ENCODE peak calls at places on chromosome 12, in four cellular contexts. W, J, T and A are unnamed samples.

GRCh38 chr12:49198431-49199155 is 9.7 kb upstream of the TUBA1A start:
- DNase-seq in T (peak), W (no peak), J (no peak), A (peak)

GRCh38 chr12:105480162-105480561 is 149.7 kb downstream of the C12orf75 start:
- DNase-seq in J (no peak), T (peak), W (no peak), A (no peak)

GRCh38 chr12:93237235-93237915 is 140.3 kb upstream of the NUDT4 start:
- DNase-seq in J (no peak), W (peak), T (peak), A (no peak)

GRCh38 chr12:109497675-109498074 is 20.2 kb downstream of the UBE3B start:
- DNase-seq in J (no peak), T (peak), W (no peak), A (no peak)

GRCh38 chr12:19744760-19745218 is 305.5 kb downstream of the AEBP2 start:
- DNase-seq in J (no peak), W (no peak), T (peak), A (no peak)

GRCh38 chr12:111359231-111359913 is 9.5 kb downstream of the PHETA1 start:
- DNase-seq in W (no peak), T (peak), J (no peak), A (no peak)

GRCh38 chr12:76080017-76080728 is 4.3 kb downstream of the NAP1L1 start:
- DNase-seq in J (no peak), T (no peak), W (no peak), A (no peak)

GRCh38 chr12:53208877-53209463 is 1.9 kb upstream of the ITGB7 start:
- DNase-seq in W (no peak), T (no peak), J (peak), A (no peak)

GRCh38 chr12:64186789-64187188 is 35.3 kb downstream of the KICS2 start:
- DNase-seq in J (no peak), T (peak), W (no peak), A (no peak)

GRCh38 chr12:22709292-22709691 is 84.3 kb downstream of the ETNK1 start:
- DNase-seq in T (no peak), J (peak), W (no peak), A (no peak)

GRCh38 chr12:14283489-14284144 is 81.9 kb upstream of the ATF7IP start:
- DNase-seq in W (no peak), T (no peak), J (peak), A (no peak)

GRCh38 chr12:3753549-3754284 is 808 bp upstream of the CRACR2A start:
- DNase-seq in J (no peak), W (no peak), T (peak), A (no peak)

GRCh38 chr12:95999484-95999883 is 3.3 kb upstream of the HAL start:
- DNase-seq in J (no peak), T (no peak), W (no peak), A (no peak)

GRCh38 chr12:58509116-58509885 is 411.0 kb downstream of the LRIG3 start:
- DNase-seq in J (no peak), W (no peak), T (peak), A (no peak)

GRCh38 chr12:75409833-75410232 is 18.9 kb downstream of the GLIPR1L2 start:
- DNase-seq in J (no peak), W (no peak), T (no peak), A (no peak)

GRCh38 chr12:109287811-109288469 is 21.1 kb downstream of the FOXN4 start:
- DNase-seq in T (no peak), W (no peak), J (no peak), A (no peak)

GRCh38 chr12:109591041-109591440 is 17.4 kb downstream of the MVK start:
- DNase-seq in W (no peak), T (no peak), J (no peak), A (no peak)

GRCh38 chr12:52027085-52027843 is 20.5 kb downstream of the TAMALIN start:
- DNase-seq in J (no peak), W (no peak), T (no peak), A (no peak)

GRCh38 chr12:6779667-6780459 is 7.5 kb downstream of the LAG3 start:
- DNase-seq in J (no peak), W (no peak), T (no peak), A (no peak)

GRCh38 chr12:48390026-48390425 is 39.3 kb upstream of the ZNF641 start:
- DNase-seq in J (no peak), W (no peak), T (no peak), A (no peak)

GRCh38 chr12:119375170-119375569 is 40.6 kb downstream of the CCDC60 start:
- DNase-seq in W (no peak), J (no peak), T (no peak), A (no peak)

GRCh38 chr12:125461831-125462230 is 396.6 kb downstream of the AACS start:
- DNase-seq in J (no peak), T (no peak), W (no peak), A (no peak)

GRCh38 chr12:93273834-93274705 is 103.7 kb upstream of the NUDT4 start:
- DNase-seq in W (no peak), J (no peak), T (no peak), A (no peak)

GRCh38 chr12:112824166-112824565 is 32.6 kb downstream of the RPH3A start:
- DNase-seq in J (no peak), T (no peak), W (no peak), A (no peak)

GRCh38 chr12:54299515-54300266 is 1.1 kb downstream of the NFE2 start:
- DNase-seq in W (no peak), J (no peak), T (peak), A (no peak)

GRCh38 chr12:13258717-13259119 is 62.2 kb downstream of the EMP1 start:
- DNase-seq in T (no peak), J (no peak), W (no peak), A (no peak)

GRCh38 chr12:18146375-18146774 is 56.4 kb upstream of the RERGL start:
- DNase-seq in T (no peak), J (no peak), W (no peak), A (no peak)

GRCh38 chr12:121209629-121210572 is at the start of gene P2RX4:
- DNase-seq in W (peak), T (peak), J (peak), A (no peak)
- TF ChIP-seq CTCF in W (no peak), T (peak), J (peak), A (peak)

DNA sequence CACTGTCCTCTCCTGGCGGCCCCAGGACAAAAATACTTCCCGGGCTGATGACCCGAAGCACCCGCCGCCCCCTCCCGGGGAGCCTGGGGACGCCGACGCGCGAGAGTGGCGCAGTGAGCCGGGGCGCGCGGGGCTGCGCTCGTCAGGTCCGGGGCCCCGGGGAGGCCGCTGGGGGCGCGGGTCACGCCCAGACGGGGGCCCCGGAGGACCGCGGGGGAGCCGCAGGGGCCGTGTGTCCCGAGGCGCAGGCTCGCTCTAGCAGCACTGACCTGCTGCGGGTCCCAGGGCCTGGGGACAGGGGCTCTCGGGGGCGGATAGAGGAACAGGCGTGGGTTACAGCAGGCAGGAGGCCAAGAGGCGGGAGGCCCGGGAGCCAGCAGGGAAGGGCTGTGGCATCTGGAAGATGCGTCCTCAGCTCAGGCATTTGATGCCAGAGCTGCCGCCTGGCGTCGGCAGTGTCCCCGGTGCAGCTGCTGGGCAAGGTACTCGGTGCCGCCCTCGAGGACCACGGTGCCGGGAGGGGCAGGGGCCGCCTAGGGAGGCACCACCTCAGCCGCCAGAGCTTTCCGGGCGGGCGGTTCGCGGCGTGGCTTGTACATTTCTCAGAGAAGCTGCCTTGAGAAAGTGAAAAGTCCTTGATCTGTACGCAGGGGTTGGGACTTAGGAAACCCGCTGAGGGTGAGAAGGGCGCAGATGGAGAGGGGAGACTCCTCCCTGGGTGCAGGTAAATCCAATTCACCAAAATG is 1.2 kb downstream of the WNT5B start:
- DNase-seq in T (peak), J (peak), W (no peak), A (no peak)
- TF ChIP-seq CTCF in T (no peak), J (peak), W (no peak), A (peak)

DNA sequence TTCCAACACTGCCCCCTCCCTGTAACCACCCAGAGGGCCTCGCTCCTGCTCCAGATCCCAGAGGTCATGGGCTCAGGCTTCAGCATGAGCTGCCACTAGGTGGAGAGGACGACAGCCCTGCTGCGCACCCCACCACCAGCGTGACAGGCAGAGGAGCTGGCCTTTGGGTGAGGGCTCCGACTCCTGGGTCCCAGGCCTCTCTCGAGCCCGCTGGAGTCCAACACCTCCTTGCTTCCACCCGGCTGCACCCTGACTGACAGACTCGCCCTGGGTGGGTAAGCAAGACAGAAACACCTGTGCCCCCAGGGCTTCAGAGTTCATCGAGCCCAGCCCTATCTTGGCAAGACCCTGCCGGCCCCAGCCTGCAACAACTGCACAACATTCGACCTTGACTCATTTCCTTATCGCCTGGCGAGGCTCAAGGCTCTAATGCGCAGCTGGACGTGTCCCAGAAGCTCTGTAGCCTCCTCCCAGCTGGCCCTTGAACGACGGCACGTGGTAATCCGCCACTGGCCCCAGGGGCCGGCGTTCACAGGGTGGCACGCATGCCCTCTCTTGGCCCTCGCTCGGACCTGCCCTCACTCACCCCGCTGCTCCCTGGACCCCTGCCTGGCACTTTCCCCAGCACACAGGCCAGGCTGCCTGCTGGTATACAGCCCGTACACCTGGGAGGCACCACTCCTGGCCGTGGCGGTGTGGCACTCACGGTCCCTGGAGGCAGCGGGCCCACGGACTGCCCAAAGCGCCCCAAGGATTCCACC is 28.0 kb downstream of the VPS37B start:
- DNase-seq in J (no peak), W (no peak), T (peak), A (no peak)
- TF ChIP-seq CTCF in J (peak), W (no peak), T (peak), A (peak)

DNA sequence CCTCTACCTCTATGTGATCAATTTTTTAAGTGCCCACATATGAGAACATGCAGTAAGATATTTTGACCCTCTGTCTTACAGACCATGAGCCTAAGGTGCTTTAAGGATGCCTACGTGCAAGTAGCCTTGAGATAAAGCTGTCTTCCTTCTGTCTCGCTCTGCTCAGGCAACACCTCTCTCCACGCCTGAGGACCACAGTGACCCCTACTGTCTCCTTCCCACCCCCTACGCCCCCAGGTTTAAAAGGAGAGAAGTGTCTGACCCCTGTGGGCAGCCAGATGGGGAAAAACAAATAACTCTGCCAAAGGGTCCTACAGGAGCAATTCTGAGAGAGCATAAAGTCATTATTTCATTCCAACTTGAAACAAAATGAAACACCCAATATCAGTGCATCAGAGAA is 286.4 kb upstream of the TMEM132C start:
- DNase-seq in W (no peak), T (no peak), J (no peak), A (no peak)
- TF ChIP-seq CTCF in W (no peak), T (no peak), J (no peak), A (no peak)

DNA sequence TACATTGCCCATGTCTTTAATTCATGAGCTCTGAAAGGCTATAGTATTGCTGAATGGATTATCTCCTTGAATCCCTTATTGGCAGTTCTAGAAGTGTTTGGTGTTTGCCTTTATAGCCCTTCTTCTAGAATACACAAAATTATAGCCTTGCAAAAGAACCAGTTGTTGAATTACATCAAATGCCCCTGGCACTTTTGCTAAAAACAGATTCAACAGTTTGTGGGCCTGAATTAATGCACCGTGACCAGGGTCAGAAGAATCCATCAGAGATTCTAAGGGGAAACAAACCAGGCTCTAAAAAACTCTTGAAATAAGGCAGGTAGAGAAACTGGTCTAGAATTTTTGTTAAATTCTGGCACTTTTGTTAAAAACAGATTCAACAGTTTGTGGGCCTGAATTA is 197.8 kb downstream of the SOX5 start:
- DNase-seq in T (no peak), W (no peak), J (no peak), A (no peak)
- TF ChIP-seq CTCF in T (no peak), W (no peak), J (no peak), A (no peak)